ENCODE peak calls at places on chromosome 17, in seven cellular contexts. N is nephron progenitor cell, L is endothelial cell, E is hepatocyte, H is osteocyte, W is MCF 10A, D is GM06990. C is an unnamed sample.

GRCh38 chr17:19248149-19248922 is 11.2 kb downstream of the EPN2 start:
- DNase-seq in L (no peak), H (no peak), E (no peak), N (no peak), D (no peak), W (no peak), C (no peak)

GRCh38 chr17:59154721-59155438 is at the start of gene SKA2:
- DNase-seq in N (peak; percentile 94), D (peak; percentile 97), E (no peak), H (peak; percentile 99), W (peak; percentile 89), L (peak; percentile 92), C (no peak)

GRCh38 chr17:6924121-6924676 is 71.7 kb upstream of the ALOX12 start:
- DNase-seq in H (no peak), D (no peak), N (no peak), W (no peak), L (no peak), E (no peak), C (no peak)

GRCh38 chr17:66807182-66807581 is 27.7 kb upstream of the CACNG5 start:
- DNase-seq in W (no peak), E (no peak), D (no peak), H (no peak), N (no peak), L (no peak), C (no peak)

GRCh38 chr17:29649359-29649758 is 26.6 kb upstream of the CORO6 start:
- DNase-seq in L (no peak), W (no peak), D (no peak), E (no peak), N (no peak), H (no peak), C (no peak)

GRCh38 chr17:82963104-82963950 is 116.1 kb upstream of the METRNL start:
- DNase-seq in E (peak; percentile 90), N (peak; percentile 73), H (peak; percentile 90), D (no peak), L (peak; percentile 66), W (no peak), C (peak; percentile 77)

GRCh38 chr17:20142268-20142667 is 133.1 kb downstream of the SPECC1 start:
- DNase-seq in H (no peak), L (no peak), D (no peak), N (no peak), W (no peak), E (no peak), C (no peak)

GRCh38 chr17:4604111-4604644 is 19.8 kb downstream of the SMTNL2 start:
- DNase-seq in W (peak; percentile 8), H (peak; percentile 91), D (no peak), E (peak; percentile 86), L (no peak), N (no peak), C (peak; percentile 51)

GRCh38 chr17:50631195-50631907 is 3.3 kb upstream of the ABCC3 start:
- DNase-seq in E (no peak), D (no peak), H (no peak), N (no peak), L (no peak), W (no peak), C (peak; percentile 36)

GRCh38 chr17:28404812-28405570 is 1.0 kb downstream of the SLC46A1 start:
- DNase-seq in N (peak; percentile 21), W (no peak), E (no peak), L (no peak), D (no peak), H (no peak), C (peak; percentile 41)

GRCh38 chr17:82674656-82675475 is 23.6 kb downstream of the RAB40B start:
- DNase-seq in L (no peak), E (no peak), H (no peak), W (no peak), N (no peak), D (no peak), C (no peak)

GRCh38 chr17:4643676-4644075 is 2.2 kb upstream of the ALOX15 start:
- DNase-seq in D (no peak), E (no peak), L (no peak), N (no peak), W (no peak), H (no peak), C (no peak)

GRCh38 chr17:80474933-80475915 is 1.2 kb downstream of the NPTX1 start:
- DNase-seq in N (peak; percentile 30), L (no peak), D (no peak), H (no peak), W (peak; percentile 6), E (no peak), C (no peak)

GRCh38 chr17:49361129-49361901 is 735 bp downstream of the ZNF652 start:
- DNase-seq in H (no peak), E (peak; percentile 43), W (peak; percentile 50), L (no peak), N (no peak), D (peak; percentile 81), C (no peak)

GRCh38 chr17:17445296-17445924 is 31.4 kb upstream of the MED9 start:
- DNase-seq in H (no peak), L (no peak), D (no peak), W (no peak), E (no peak), N (no peak), C (no peak)

GRCh38 chr17:45302649-45303173 is 14.1 kb downstream of the MAP3K14 start:
- DNase-seq in N (no peak), D (peak; percentile 75), L (no peak), W (no peak), H (no peak), E (no peak), C (peak; percentile 75)

GRCh38 chr17:66966529-66967418 is 2.3 kb downstream of the CACNG4 start:
- DNase-seq in N (no peak), H (no peak), D (no peak), W (no peak), E (no peak), L (no peak), C (no peak)

GRCh38 chr17:3827124-3827773 is 18.8 kb downstream of the NCBP3 start:
- DNase-seq in H (no peak), W (peak; percentile 76), E (peak; percentile 70), L (peak; percentile 76), D (no peak), N (peak; percentile 63), C (peak; percentile 35)

GRCh38 chr17:73156887-73157870 is 7.6 kb upstream of the SSTR2 start:
- DNase-seq in L (no peak), W (no peak), N (no peak), E (no peak), H (no peak), D (peak; percentile 48), C (no peak)

GRCh38 chr17:50220811-50221210 is 19.4 kb upstream of the COL1A1 start:
- DNase-seq in H (peak; percentile 84), N (no peak), W (no peak), L (no peak), E (no peak), D (no peak), C (no peak)

GRCh38 chr17:5757306-5757907 is 173.1 kb upstream of the NLRP1 start:
- DNase-seq in H (no peak), L (no peak), N (no peak), W (no peak), E (no peak), D (no peak), C (no peak)

DNA sequence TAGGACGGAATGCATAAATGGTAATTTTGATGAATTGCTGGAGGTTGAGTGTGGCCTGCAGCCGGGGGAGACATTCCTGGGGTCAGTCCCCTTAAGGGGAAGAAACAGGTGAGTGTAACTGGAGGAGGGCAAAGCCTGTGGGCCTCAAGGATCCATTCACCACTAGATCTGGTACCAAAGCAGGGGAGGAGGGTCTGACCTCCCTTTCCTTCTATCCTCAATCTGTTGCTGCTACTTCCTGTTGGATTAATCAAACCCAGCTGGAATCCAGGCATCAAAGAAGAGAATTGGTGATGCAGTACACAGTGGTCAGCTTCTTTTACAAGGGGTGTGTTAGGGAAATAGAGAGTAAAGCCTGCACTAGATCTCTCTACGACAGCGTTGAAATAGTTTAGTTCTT is 8.6 kb upstream of the ABCA9 start:
- DNase-seq in E (no peak), H (no peak), L (no peak), N (no peak), D (no peak), W (no peak), C (peak; percentile 55)
- TF ChIP-seq CTCF in E (no peak), H (no peak), L (no peak), N (no peak), D (no peak), W (no peak), C (no peak)

GRCh38 chr17:74987909-74988711 is 678 bp downstream of the CDR2L start:
- DNase-seq in H (peak; percentile 91), N (peak; percentile 78), E (peak; percentile 93), L (peak; percentile 70), W (peak; percentile 56), D (no peak), C (peak; percentile 79)
- TF ChIP-seq CTCF in H (peak; percentile 55), N (no peak), E (peak; percentile 52), L (peak; percentile 6), W (no peak), D (no peak), C (peak; percentile 36)

DNA sequence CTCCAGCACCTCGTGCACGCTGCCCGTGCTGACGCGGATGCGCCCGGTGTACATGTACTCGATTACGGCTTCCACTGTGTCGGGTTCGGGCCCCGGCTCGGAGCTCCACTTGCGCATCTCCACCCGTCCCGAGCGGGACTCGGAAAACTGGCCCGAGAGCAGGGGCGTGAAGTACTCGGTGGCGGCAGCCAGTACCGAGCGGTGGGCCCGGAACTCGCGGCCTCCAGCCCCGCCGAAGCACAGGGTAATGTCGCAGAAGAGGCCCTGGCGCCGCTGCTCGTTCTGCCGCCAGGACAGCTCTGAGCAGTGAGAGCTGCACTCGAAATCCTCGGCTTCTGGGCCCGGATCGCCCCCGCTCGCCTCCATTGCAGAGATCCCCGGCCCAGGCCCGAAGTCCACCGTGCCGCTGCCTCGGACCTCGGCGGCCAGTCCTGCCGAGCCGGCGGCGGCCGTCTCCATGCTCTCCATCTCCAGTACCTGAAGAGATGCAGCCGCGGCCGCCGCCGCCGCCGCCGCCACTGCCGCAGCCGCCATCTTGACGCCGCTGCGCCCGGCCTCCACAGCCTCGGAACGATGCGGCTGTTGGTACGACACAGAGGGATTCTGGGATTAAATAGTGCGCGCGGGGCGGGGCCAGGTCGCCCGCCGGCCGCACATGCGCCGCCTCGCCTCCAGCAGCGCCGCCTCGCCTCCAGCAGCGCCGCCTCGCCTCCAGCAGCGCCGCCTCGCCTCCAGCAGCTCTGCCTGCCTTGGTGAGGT is at the start of gene KLHL11:
- DNase-seq in D (peak; percentile 93), W (peak; percentile 89), E (peak; percentile 96), H (peak; percentile 96), N (peak; percentile 90), L (peak; percentile 84), C (peak; percentile 90)
- TF ChIP-seq CTCF in D (no peak), W (no peak), E (no peak), H (no peak), N (no peak), L (no peak), C (no peak)

GRCh38 chr17:48181653-48182052 is 74.1 kb downstream of the SNX11 start:
- DNase-seq in N (peak; percentile 30), E (peak; percentile 21), H (no peak), W (peak; percentile 35), L (peak; percentile 38), D (no peak), C (peak; percentile 57)

GRCh38 chr17:48179071-48179945 is 71.7 kb downstream of the SNX11 start:
- DNase-seq in W (no peak), H (no peak), N (no peak), L (no peak), E (no peak), D (no peak), C (no peak)

GRCh38 chr17:48177816-48178215 is 70.2 kb downstream of the SNX11 start:
- DNase-seq in L (no peak), H (no peak), N (no peak), D (no peak), W (peak; percentile 42), E (no peak), C (no peak)

GRCh38 chr17:48178327-48178726 is 70.8 kb downstream of the SNX11 start:
- DNase-seq in D (no peak), E (no peak), L (no peak), N (no peak), W (no peak), H (no peak), C (no peak)

GRCh38 chr17:48180842-48181241 is 73.3 kb downstream of the SNX11 start:
- DNase-seq in N (no peak), L (no peak), D (no peak), W (no peak), H (no peak), E (no peak), C (no peak)
- TF ChIP-seq CTCF in N (no peak), L (no peak), D (no peak), W (no peak), H (no peak), E (no peak), C (no peak)